ENCODE peak calls at places on chromosomes 5 and 9, in six cellular contexts. Y is right lobe of liver, L is body of pancreas, A is K562, V is IMR-90, C is gastrocnemius medialis. Q is an unnamed sample.

GRCh38 chr9:97521576-97522333 is 20.3 kb downstream of the TMOD1 start:
- ATAC-seq in C (no peak), A (no peak), Y (no peak), L (no peak), V (no peak), Q (no peak)

GRCh38 chr9:75974006-75974766 is 83.7 kb downstream of the PCSK5 start:
- ATAC-seq in Y (peak; percentile 65), C (no peak), L (no peak), A (no peak), V (peak; percentile 49), Q (no peak)

GRCh38 chr5:107272509-107272908 is 398.2 kb downstream of the EFNA5 start:
- ATAC-seq in Y (no peak), A (no peak), C (no peak), V (no peak), L (peak; percentile 53), Q (no peak)

GRCh38 chr5:41772785-41773442 is 97.3 kb downstream of the OXCT1 start:
- ATAC-seq in Y (no peak), C (no peak), V (peak; percentile 33), L (no peak), A (no peak), Q (no peak)

GRCh38 chr5:52710310-52710971 is 77.3 kb upstream of the ITGA1 start:
- ATAC-seq in C (no peak), A (no peak), V (no peak), Y (no peak), L (no peak), Q (no peak)

GRCh38 chr9:132288371-132288770 is 66.4 kb downstream of the SETX start:
- ATAC-seq in V (peak; percentile 59), Y (no peak), A (no peak), C (peak; percentile 65), L (no peak), Q (no peak)

GRCh38 chr5:5454405-5454804 is 31.9 kb downstream of the ICE1 start:
- ATAC-seq in L (peak; percentile 58), C (no peak), Y (no peak), V (no peak), A (no peak), Q (no peak)

GRCh38 chr5:57199866-57200265 is 26.0 kb downstream of the GPBP1 start:
- ATAC-seq in A (peak; percentile 34), Y (no peak), L (no peak), C (no peak), V (no peak), Q (no peak)

GRCh38 chr9:14198544-14199510 is 115.1 kb downstream of the NFIB start:
- ATAC-seq in V (no peak), L (peak; percentile 71), Y (peak; percentile 92), C (peak; percentile 85), A (no peak), Q (peak; percentile 76)

GRCh38 chr9:86080112-86080579 is 19.2 kb downstream of the GOLM1 start:
- ATAC-seq in V (no peak), A (no peak), C (no peak), L (peak; percentile 43), Y (no peak), Q (no peak)

GRCh38 chr5:31083364-31083763 is 110.1 kb upstream of the CDH6 start:
- ATAC-seq in V (no peak), C (no peak), Y (no peak), A (no peak), L (no peak), Q (no peak)

GRCh38 chr9:708556-709432 is 132.7 kb upstream of the DMRT1 start:
- ATAC-seq in Y (peak; percentile 77), A (no peak), V (no peak), C (no peak), L (peak; percentile 18), Q (no peak)

GRCh38 chr9:129350143-129350935 is 172.3 kb upstream of the IER5L start:
- ATAC-seq in A (no peak), V (no peak), C (no peak), L (no peak), Y (no peak), Q (no peak)

GRCh38 chr9:111917201-111917600 is 20.6 kb downstream of the UGCG start:
- ATAC-seq in Y (peak; percentile 84), V (no peak), C (no peak), A (no peak), L (peak; percentile 76), Q (no peak)

GRCh38 chr9:68747043-68747533 is 42.0 kb downstream of the PIP5K1B start:
- ATAC-seq in A (peak; percentile 88), Y (no peak), L (no peak), V (peak; percentile 24), C (no peak), Q (no peak)

GRCh38 chr9:33878691-33879366 is 61.9 kb downstream of the UBE2R2 start:
- ATAC-seq in A (no peak), C (no peak), L (no peak), Y (peak; percentile 59), V (no peak), Q (no peak)

GRCh38 chr9:74755999-74756398 is 131.7 kb downstream of the TRPM6 start:
- ATAC-seq in V (no peak), C (no peak), Y (no peak), L (no peak), A (no peak), Q (no peak)

GRCh38 chr5:131250749-131251148 is 13.1 kb upstream of the CDC42SE2 start:
- ATAC-seq in Y (no peak), L (no peak), A (no peak), V (no peak), C (no peak), Q (no peak)

GRCh38 chr5:131254741-131255140 is 9.1 kb upstream of the CDC42SE2 start:
- ATAC-seq in Y (no peak), C (no peak), L (no peak), V (no peak), A (no peak), Q (no peak)

GRCh38 chr5:131258733-131259132 is 5.1 kb upstream of the CDC42SE2 start:
- ATAC-seq in A (no peak), C (no peak), L (no peak), Y (no peak), V (no peak), Q (no peak)

GRCh38 chr5:131256507-131256823 is 7.4 kb upstream of the CDC42SE2 start:
- ATAC-seq in V (no peak), Y (no peak), C (no peak), A (peak; percentile 7), L (no peak), Q (no peak)

DNA sequence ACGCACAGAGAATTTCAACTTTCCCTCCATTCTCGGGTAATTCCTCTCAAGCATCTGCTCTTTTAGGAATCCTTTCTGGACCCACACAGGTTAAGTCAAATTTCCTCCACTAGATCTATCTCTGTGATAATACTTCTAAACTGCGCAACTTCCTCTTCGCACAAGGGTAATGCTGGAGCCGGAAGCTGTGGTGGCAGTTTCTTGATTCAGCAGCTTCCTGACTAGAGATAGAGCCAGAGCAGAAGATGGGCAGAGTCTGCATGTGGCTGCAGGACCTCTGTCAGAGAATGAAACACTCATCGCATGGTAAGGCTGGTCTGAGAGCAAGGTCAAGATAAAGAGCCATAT is 11.1 kb upstream of the CDC42SE2 start:
- ATAC-seq in A (peak; percentile 72), L (no peak), C (peak; percentile 26), V (no peak), Y (peak; percentile 82), Q (peak; percentile 66)
- TF ChIP-seq POLR2A in A (no peak), L (no peak), C (no peak), V (no peak), Y (peak; percentile 29), Q (no peak)

GRCh38 chr5:69415584-69415958 is 655 bp downstream of the MARVELD2 start:
- ATAC-seq in C (no peak), Y (peak; percentile 44), A (no peak), V (no peak), L (peak; percentile 28), Q (no peak)

GRCh38 chr5:69416180-69416579 is 1.3 kb downstream of the MARVELD2 start:
- ATAC-seq in V (no peak), C (no peak), L (no peak), Y (no peak), A (no peak), Q (no peak)

GRCh38 chr5:69416699-69417098 is 1.8 kb downstream of the MARVELD2 start:
- ATAC-seq in L (no peak), Y (no peak), C (no peak), A (no peak), V (no peak), Q (no peak)

GRCh38 chr5:69418559-69418958 is 3.6 kb downstream of the MARVELD2 start:
- ATAC-seq in A (no peak), L (no peak), C (no peak), Y (no peak), V (no peak), Q (no peak)

DNA sequence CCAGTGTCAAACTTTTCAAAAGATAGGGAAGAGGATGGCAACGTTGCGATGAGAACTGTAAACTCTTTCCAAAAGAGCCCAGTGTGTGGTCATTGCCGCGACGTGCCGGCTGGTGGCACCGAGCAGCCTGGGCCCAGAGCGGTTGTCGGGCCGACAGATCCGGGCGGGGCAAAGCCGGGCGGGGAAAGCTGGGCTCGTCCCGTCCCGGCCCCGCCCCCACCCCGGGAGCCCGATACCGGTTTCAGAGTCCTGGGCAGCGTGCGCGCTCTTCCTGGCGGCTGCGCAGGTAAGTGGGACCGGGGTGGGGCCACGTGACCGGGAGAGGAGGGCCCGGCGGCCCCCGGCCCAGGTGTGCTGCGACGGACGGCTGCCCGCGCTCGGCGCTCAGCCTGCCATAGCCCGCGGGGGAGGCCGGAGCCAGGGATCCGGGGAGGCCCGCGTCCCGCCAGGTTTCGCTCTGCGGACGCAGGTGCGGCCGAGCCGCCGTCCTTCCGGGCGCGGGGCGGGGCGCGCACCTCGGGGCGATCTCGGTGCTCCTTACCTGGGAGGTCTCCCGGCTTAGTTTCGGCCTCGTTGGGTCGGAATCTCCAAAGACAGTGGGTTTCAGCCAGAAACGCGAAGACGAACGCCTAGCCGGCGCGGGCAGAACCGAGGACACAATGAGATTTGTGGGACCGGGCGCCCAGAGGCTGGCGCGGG is at the start of gene MARVELD2:
- ATAC-seq in V (peak; percentile 99), A (no peak), Y (peak; percentile 99), C (no peak), L (peak; percentile 96), Q (peak; percentile 84)
- TF ChIP-seq POLR2A in V (no peak), A (no peak), Y (peak; percentile 89), C (no peak), L (peak; percentile 91), Q (no peak)

DNA sequence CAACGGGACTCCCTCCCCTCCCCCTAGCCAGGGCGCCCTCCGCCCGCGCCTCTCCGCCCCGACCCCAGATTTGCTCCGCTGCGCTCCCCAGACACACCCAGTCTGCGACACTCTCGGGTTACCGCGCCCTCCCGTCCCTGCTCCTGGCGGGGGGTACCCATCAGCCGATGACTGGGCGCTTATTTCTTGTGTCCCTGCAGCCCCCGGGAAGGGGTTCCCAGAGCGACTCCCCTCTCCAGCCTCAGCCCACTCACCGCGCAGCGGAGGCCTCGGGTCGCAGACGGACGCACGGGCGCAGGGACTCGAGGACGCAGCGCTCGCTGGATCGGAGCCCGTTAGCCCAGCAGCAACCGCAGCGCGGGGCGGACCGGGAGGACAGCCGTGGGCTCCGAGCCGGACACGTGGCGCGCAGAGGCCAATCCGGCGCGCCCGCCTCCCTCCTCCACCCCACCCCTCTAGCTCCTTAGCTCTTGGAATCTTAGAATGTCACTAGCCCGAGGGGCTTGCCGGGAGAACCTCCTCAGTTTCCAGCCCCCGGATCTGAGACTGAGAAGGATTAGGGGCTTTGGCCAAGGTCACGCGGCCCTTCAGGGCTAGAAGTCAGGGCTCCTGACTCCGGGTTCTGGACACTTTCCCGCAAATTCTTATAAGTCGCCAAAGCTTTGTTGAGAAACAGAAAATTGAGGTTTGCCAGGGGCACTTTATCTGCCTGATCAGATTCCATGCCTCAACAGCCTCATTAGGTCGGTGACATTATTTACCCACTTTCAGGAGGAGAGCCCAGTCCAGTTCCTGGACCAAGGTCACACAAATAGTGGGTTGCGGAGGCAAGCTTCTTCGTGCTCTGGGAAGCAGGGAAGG is at the start of gene ANXA6:
- ATAC-seq in C (peak; percentile 92), A (peak; percentile 98), V (peak; percentile 93), Y (peak; percentile 96), L (peak; percentile 97), Q (peak; percentile 98)
- TF ChIP-seq POLR2A in C (peak; percentile 56), A (peak; percentile 30), V (peak; percentile 54), Y (peak; percentile 58), L (peak; percentile 24), Q (peak; percentile 80)

GRCh38 chr9:108934323-108934885 is at the start of gene ABITRAM:
- ATAC-seq in C (peak; percentile 92), L (peak; percentile 94), V (peak; percentile 91), Y (peak; percentile 94), A (peak; percentile 88), Q (peak; percentile 95)
- TF ChIP-seq POLR2A in C (no peak), L (no peak), V (no peak), Y (no peak), A (no peak), Q (no peak)

Q was measured in gastroesophageal sphincter.